ENCODE peak calls at places on chromosomes 16 and 17, in six cellular contexts. L, C, V, Q, E and G are unnamed samples. For H3K9me3 and H3K27me3, the result is how much of the 10 kb centered on the place peaks cover.

GRCh38 chr16:20614201-20615141 is 38.3 kb upstream of the ACSM2B start:
- DNase-seq in L (no peak), C (no peak), V (no peak), Q (no peak), E (no peak), G (no peak)

GRCh38 chr17:2101448-2102257 is 46.8 kb downstream of the HIC1 start:
- DNase-seq in L (peak), C (no peak), V (peak), Q (peak), E (peak), G (peak)

GRCh38 chr16:55264949-55265348 is 59.1 kb upstream of the IRX6 start:
- DNase-seq in L (no peak), C (no peak), V (no peak), Q (no peak), E (no peak), G (no peak)

GRCh38 chr17:13545941-13546340 is 55.8 kb downstream of the HS3ST3A1 start:
- DNase-seq in L (no peak), C (no peak), V (no peak), Q (no peak), E (no peak), G (no peak)

GRCh38 chr17:12667299-12667958 is 1.7 kb downstream of the MYOCD start:
- DNase-seq in L (peak), C (peak), V (no peak), Q (no peak), E (peak), G (no peak)

GRCh38 chr16:47949276-47949675 is 206.5 kb downstream of the ABCC12 start:
- DNase-seq in L (no peak), C (no peak), V (no peak), Q (no peak), E (no peak), G (no peak)

GRCh38 chr17:31869031-31869430 is 10.0 kb upstream of the COPRS start:
- DNase-seq in L (no peak), C (no peak), V (no peak), Q (no peak), E (no peak), G (no peak)

GRCh38 chr16:66169817-66170216 is 196.7 kb upstream of the CDH5 start:
- DNase-seq in L (no peak), C (no peak), V (no peak), Q (no peak), E (no peak), G (no peak)

GRCh38 chr16:16001856-16002255 is 52.4 kb downstream of the ABCC1 start:
- DNase-seq in L (no peak), C (no peak), V (no peak), Q (no peak), E (no peak), G (no peak)

GRCh38 chr16:13864689-13865088 is 55.3 kb upstream of the ERCC4 start:
- DNase-seq in L (no peak), C (no peak), V (no peak), Q (no peak), E (no peak), G (no peak)

GRCh38 chr16:85923153-85924021 is 24.4 kb downstream of the IRF8 start:
- DNase-seq in L (no peak), C (no peak), V (no peak), Q (no peak), E (no peak), G (no peak)

GRCh38 chr16:77273815-77274214 is 74.6 kb downstream of the SYCE1L start:
- DNase-seq in L (peak), C (no peak), V (no peak), Q (no peak), E (no peak), G (no peak)

GRCh38 chr17:34318474-34318873 is 761 bp upstream of the CCL8 start:
- DNase-seq in L (peak), C (no peak), V (no peak), Q (peak), E (no peak), G (no peak)

GRCh38 chr17:50861334-50861676 is 4.8 kb downstream of the TOB1 start:
- DNase-seq in L (no peak), C (no peak), V (no peak), Q (no peak), E (no peak), G (no peak)

GRCh38 chr17:50863221-50863843 is 2.8 kb downstream of the TOB1 start:
- DNase-seq in L (peak), C (peak), V (no peak), Q (peak), E (no peak), G (no peak)

GRCh38 chr17:50863931-50864330 is 2.2 kb downstream of the TOB1 start:
- DNase-seq in L (no peak), C (no peak), V (no peak), Q (no peak), E (no peak), G (no peak)

GRCh38 chr17:50864747-50865059 is 1.5 kb downstream of the TOB1 start:
- DNase-seq in L (no peak), C (no peak), V (no peak), Q (no peak), E (no peak), G (no peak)

GRCh38 chr17:50861822-50862528 is 4.2 kb downstream of the TOB1 start:
- DNase-seq in L (no peak), C (no peak), V (no peak), Q (no peak), E (no peak), G (no peak)
- H3K27ac ChIP-seq in L (no peak), C (no peak), V (no peak), Q (no peak), E (no peak), G (no peak)

DNA sequence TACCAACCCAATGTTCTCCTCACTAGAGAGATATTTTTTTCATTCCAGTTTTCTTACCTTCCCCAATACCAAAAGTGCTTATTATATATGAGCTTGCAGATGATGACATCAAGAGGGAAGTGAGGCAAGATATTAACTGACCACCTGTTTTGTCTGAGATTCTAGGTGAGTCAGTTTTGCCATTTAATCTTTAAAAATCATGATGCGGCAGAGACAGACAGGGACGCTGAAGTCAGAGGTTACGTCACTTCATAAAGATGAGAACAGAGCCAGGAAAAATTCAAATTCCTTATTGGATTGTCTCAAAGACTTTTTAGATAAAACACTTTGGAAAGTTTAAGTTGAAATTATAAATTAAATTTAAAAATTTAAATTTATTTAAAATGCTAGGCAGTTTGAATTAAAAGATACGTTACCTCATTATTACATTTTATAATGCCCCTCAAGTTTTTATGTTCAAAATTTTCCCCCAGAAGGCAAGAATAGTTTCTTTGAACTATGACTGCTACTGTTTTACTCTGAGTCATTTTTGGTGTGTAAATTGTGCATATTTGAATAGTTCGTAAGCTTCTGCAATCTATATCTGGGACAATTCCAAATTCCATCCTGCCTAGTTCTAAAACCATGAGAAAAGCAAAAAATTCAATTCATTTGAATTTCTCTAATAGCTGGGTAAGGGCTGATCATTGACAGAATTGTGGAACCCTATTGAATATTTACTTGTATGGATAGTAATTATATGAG is 839.6 kb upstream of the GOT2 start:
- DNase-seq in L (peak), C (no peak), V (no peak), Q (no peak), E (no peak), G (no peak)
- H3K9me3 ChIP-seq in L (under half), C (under half), V (under half), Q (under half), E (under half), G (under half)

GRCh38 chr16:51151951-51152663 is 1.0 kb upstream of the SALL1 start:
- DNase-seq in L (no peak), C (peak), V (no peak), Q (no peak), E (peak), G (no peak)

GRCh38 chr16:51150159-51150893 is 744 bp downstream of the SALL1 start:
- DNase-seq in L (no peak), C (peak), V (no peak), Q (no peak), E (no peak), G (no peak)

GRCh38 chr16:51152691-51153261 is 1.7 kb upstream of the SALL1 start:
- DNase-seq in L (no peak), C (peak), V (no peak), Q (no peak), E (no peak), G (no peak)

GRCh38 chr16:51150894-51151320 is at the start of gene SALL1:
- DNase-seq in L (no peak), C (peak), V (no peak), Q (no peak), E (no peak), G (no peak)

GRCh38 chr16:51151435-51151950 is 423 bp upstream of the SALL1 start:
- DNase-seq in L (no peak), C (peak), V (no peak), Q (no peak), E (no peak), G (no peak)
- H3K27me3 ChIP-seq in L (under half), C (under half), V (under half), Q (under half), E (half or more), G (half or more)

GRCh38 chr17:57601328-57601727 is 143.8 kb downstream of the CCDC182 start:
- DNase-seq in L (no peak), C (no peak), V (peak), Q (no peak), E (no peak), G (no peak)
- H3K27ac ChIP-seq in L (no peak), C (no peak), V (no peak), Q (no peak), E (no peak), G (peak)

DNA sequence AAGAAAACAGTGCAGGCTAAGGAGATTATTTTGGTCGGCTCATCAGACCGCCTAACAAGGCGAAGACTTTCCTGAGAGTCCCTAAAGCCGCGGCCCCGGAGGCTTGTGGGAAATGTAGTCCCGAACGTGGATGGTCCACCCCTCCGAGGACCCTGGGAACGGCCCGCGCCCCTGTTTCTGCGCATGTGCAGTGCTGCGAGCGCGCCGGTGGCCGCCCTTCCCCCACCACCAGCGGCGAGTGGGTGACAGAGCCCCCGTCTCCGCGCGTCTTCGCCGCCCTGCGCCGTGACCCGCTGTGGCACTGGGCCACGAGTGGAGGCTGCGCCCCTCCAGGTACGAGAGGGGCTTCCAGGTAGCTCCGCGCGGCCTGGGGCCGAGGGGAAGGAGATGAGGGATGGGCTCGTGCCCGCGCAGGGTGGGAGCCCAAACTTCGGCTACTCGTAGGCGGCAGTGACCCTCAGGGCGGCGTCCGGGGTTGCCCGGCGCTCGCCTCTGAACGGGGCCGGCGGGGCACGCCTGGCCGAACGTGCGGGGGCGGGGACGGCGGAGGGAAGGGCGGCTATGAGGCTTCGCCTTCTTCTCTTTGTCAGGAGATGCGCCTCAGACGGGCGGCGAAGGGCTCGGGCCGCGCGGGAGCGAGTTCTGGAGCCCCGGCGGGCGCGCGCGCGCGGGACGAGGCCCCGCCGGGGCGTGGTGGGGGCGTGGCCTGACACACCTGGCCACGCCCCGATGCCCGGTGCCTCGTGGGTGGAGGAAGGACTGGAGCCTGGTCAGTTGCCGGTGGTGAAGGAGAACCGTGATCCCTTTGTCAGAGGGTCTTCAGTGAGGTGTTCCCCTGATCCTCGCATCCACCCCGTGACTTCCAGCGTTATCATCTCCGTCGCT is at the start of gene ZFP1:
- DNase-seq in L (peak), C (peak), V (peak), Q (peak), E (peak), G (peak)
- H3K9me3 ChIP-seq in L (under half), C (under half), V (under half), Q (under half), E (under half), G (under half)

GRCh38 chr16:27924411-27925118 is 138.9 kb downstream of the GSG1L start:
- DNase-seq in L (peak), C (no peak), V (no peak), Q (no peak), E (no peak), G (no peak)
- H3K27me3 ChIP-seq in L (under half), C (under half), V (under half), Q (under half), E (half or more), G (under half)

GRCh38 chr17:66525338-66525737 is 222.9 kb downstream of the PRKCA start:
- DNase-seq in L (no peak), C (no peak), V (no peak), Q (no peak), E (no peak), G (no peak)

GRCh38 chr17:66524848-66525247 is 222.4 kb downstream of the PRKCA start:
- DNase-seq in L (no peak), C (no peak), V (no peak), Q (no peak), E (no peak), G (no peak)

GRCh38 chr17:66527335-66527734 is 224.9 kb downstream of the PRKCA start:
- DNase-seq in L (no peak), C (no peak), V (no peak), Q (no peak), E (no peak), G (no peak)

GRCh38 chr17:66523378-66524174 is 221.2 kb downstream of the PRKCA start:
- DNase-seq in L (no peak), C (no peak), V (no peak), Q (no peak), E (no peak), G (no peak)

DNA sequence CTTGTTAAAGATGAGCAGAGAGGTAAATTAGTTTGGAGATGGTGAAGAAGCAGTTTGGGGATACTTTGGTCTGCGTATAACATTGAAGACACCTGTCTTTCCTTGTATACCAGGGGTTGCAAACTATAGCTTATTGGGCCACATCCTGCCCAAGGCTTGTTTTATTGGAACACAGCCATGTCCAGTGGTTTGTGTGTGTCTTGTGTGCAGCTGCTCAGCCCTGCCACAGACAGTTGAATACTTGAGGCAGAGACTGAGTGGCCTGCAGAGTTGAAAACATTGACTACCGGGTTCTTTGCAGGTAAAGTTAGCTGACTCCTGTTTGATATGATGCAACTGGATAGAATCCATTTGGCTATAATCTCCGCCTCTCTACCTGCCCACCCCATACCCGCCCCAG is 224.4 kb downstream of the PRKCA start:
- DNase-seq in L (no peak), C (no peak), V (no peak), Q (no peak), E (no peak), G (no peak)
- H3K27ac ChIP-seq in L (no peak), C (no peak), V (no peak), Q (no peak), E (no peak), G (no peak)

DNA sequence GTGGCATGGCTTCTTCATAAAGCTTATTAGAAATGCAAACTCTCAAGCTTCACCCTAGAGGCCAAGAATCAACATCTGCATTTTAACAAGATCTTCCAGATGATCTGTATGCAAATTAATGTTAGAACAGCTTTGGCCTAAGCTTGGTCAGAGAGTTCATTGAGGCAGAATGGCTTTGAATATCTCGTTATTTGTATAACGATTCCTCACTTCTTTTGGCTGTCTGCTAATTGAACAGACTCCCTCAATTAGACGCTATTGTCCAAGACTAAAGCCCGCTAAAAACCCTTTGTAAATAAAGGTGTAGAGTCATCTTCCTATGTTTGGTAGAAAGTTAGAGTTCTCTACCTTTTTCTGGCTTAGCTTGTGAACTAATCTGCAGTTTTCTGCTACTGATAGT is 1453.7 kb downstream of the CDH8 start:
- DNase-seq in L (no peak), C (no peak), V (no peak), Q (no peak), E (no peak), G (no peak)
- H3K9me3 ChIP-seq in L (under half), C (under half), V (under half), Q (under half), E (under half), G (under half)

DNA sequence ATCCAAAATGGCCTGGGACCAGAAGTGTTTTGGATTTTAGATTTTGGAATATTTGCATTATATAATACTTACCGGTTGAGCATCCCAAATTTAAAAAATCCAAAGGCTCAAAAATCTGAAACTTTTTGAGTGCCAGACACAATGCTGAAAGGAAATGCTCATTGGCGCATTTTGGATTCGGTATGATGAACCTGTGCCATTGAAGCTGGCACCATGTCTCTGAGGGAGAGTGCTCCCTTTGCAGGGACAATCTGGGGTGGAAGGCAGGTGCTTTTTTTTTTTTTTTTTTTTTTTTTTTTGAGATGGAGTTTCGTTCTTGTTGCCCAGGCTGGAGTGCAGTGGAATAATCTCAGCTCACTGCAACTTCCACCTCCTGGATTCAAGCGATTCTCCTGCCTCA is 17.7 kb downstream of the SMTNL2 start:
- DNase-seq in L (no peak), C (no peak), V (no peak), Q (no peak), E (no peak), G (no peak)
- H3K27me3 ChIP-seq in L (under half), C (under half), V (under half), Q (under half), E (under half), G (under half)